ENCODE peak calls at places on chromosomes 7 and 10, in six cellular contexts. Z is SK-N-SH, I is HepG2, Q is K562, G is GM12878, P is H1. S is an unnamed sample.

GRCh38 chr10:103154464-103155299 is 38.4 kb downstream of the NT5C2 start:
- DNase-seq in Z (no peak), I (peak; percentile 66), Q (no peak), G (no peak), P (no peak), S (no peak)

GRCh38 chr7:158487546-158488224 is 99.9 kb downstream of the PTPRN2 start:
- DNase-seq in Z (no peak), I (no peak), Q (no peak), G (no peak), P (no peak), S (no peak)

GRCh38 chr7:1961776-1962276 is 270.9 kb downstream of the MAD1L1 start:
- DNase-seq in Z (no peak), I (no peak), Q (peak; percentile 27), G (peak; percentile 64), P (no peak), S (no peak)

GRCh38 chr10:52322941-52323340 is 8.9 kb downstream of the DKK1 start:
- DNase-seq in Z (no peak), I (no peak), Q (no peak), G (no peak), P (no peak), S (no peak)

GRCh38 chr7:143387156-143387975 is 6.2 kb downstream of the ZYX start:
- DNase-seq in Z (no peak), I (no peak), Q (peak; percentile 42), G (no peak), P (peak; percentile 62), S (no peak)

GRCh38 chr10:54985732-54986131 is 184.7 kb upstream of the PCDH15 start:
- DNase-seq in Z (peak; percentile 8), I (peak; percentile 37), Q (peak; percentile 7), G (no peak), P (no peak), S (no peak)

GRCh38 chr10:106424076-106424475 is 740.4 kb downstream of the SORCS1 start:
- DNase-seq in Z (no peak), I (no peak), Q (no peak), G (no peak), P (no peak), S (no peak)

GRCh38 chr7:129438839-129439640 is 4.8 kb downstream of the STRIP2 start:
- DNase-seq in Z (no peak), I (peak; percentile 6), Q (peak; percentile 96), G (no peak), P (no peak), S (no peak)

GRCh38 chr7:66880009-66880554 is 40.9 kb upstream of the TMEM248 start:
- DNase-seq in Z (no peak), I (no peak), Q (no peak), G (no peak), P (no peak), S (no peak)

DNA sequence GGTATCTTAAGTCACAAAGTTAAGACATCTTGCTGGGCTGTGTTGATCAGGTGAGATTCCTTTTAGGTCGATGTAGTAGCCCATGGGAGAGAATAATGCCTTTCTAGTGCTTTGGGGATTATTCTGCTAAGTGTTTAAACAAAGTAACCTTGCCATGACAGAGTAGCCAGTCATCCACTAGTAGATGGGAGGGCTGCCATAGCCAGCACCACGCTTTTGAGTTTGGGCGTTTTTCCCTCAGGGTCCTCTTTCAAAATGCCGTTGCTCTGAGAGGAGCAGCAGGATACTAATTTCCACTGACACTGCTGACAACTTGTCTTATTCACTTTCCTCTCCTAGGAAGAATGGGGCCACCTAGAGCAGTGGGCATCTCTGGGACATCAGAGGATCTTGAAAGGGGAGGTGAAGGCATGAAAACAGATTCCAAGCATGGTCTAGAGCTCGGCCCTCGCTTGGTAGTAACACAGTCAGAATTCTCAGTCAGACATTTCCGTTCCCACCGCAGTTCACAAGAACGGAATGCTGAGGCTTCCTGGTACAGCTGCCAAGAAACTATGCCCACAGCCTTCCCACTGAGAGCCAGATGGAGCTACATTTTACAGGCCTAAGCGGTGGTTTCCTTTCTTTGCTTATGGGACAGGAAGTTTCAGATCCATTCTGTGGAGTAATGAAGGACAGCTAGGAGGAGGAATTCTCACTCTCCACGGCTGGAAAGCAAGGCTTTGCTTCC is 15.3 kb upstream of the RSU1 start:
- DNase-seq in Z (no peak), I (no peak), Q (no peak), G (no peak), P (no peak), S (no peak)
- TF ChIP-seq GABPA in Z (peak; percentile 54), I (no peak), Q (no peak), G (no peak), P (no peak), S (no peak)

GRCh38 chr7:7701513-7701912 is 16.9 kb downstream of the RPA3 start:
- DNase-seq in Z (peak; percentile 34), I (no peak), Q (no peak), G (no peak), P (no peak), S (no peak)

GRCh38 chr7:7699970-7700369 is 18.4 kb downstream of the RPA3 start:
- DNase-seq in Z (no peak), I (no peak), Q (no peak), G (no peak), P (no peak), S (no peak)

GRCh38 chr7:7696458-7697119 is 21.8 kb downstream of the RPA3 start:
- DNase-seq in Z (no peak), I (peak; percentile 43), Q (no peak), G (no peak), P (no peak), S (no peak)

GRCh38 chr7:7699370-7699769 is 19.0 kb downstream of the RPA3 start:
- DNase-seq in Z (no peak), I (no peak), Q (no peak), G (no peak), P (no peak), S (no peak)

DNA sequence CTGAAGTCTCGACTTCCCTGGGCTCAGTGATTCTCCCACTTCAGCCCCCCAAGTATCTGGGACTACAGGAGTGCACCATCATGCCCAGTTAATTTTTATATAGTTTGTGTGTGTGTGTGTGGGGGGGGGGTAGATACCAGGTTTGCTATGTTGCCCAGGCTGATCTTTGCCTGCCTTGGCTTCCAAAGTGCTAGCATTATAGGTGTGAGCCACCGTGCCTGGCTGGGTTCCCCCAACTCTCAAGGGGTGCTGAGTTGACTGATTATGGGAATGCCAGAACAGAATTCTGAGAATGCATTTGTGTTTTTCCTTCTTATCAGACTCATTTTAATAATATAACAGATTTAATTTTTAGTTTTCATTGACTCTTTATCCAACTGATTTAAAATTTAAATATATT is 19.5 kb downstream of the RPA3 start:
- DNase-seq in Z (no peak), I (no peak), Q (no peak), G (no peak), P (no peak), S (no peak)
- TF ChIP-seq CTCF in Z (no peak), I (no peak), Q (no peak), G (no peak), P (no peak), S (no peak)

DNA sequence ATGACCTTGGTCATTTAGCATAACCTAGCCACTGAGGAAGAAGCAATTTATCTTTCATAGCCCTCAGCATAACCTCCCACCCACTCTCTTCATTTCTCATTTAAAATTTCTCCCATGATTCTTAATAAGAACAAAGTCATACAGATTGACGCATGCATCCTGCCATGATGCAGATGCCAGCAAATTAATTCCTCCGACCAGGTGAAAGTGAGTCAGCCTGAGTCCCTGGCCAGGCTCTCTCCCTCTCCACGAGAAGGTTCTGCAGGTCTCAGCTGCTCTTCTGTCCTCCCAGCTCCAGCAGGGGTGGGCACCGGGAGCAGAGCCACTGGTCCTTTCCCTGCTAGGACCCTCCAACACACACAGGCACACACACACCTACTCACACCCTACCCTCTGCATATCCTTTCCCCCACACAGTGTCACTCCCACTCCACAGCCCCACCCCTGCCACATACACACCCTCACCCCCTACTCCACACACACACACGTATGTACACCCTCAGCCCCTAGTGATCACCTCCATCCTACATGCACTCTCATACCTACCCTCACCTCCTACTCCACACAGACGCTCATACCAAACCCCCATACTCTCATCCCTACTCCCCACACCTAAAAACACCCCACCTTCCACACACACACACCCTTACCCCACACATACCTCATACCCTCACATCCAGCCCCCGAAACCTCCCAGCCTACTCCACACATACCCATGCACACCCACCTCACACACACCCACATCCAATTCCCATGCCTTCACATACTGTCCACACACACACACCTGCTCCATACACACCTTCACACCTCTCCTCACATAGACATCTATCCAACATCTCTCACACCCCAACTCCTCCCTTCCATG is 78.0 kb downstream of the FAM13C start:
- DNase-seq in Z (peak; percentile 14), I (no peak), Q (no peak), G (no peak), P (no peak), S (no peak)
- TF ChIP-seq GABPA in Z (no peak), I (no peak), Q (no peak), G (no peak), P (no peak), S (no peak)

GRCh38 chr7:105590793-105591192 is 9.5 kb upstream of the EFCAB10 start:
- DNase-seq in Z (no peak), I (no peak), Q (no peak), G (no peak), P (no peak), S (no peak)

GRCh38 chr7:105596866-105597265 is 15.6 kb upstream of the EFCAB10 start:
- DNase-seq in Z (no peak), I (no peak), Q (no peak), G (no peak), P (peak; percentile 39), S (no peak)

GRCh38 chr7:105591522-105591921 is 10.2 kb upstream of the EFCAB10 start:
- DNase-seq in Z (no peak), I (no peak), Q (no peak), G (no peak), P (no peak), S (no peak)

GRCh38 chr7:105589221-105590077 is 8.2 kb upstream of the EFCAB10 start:
- DNase-seq in Z (peak; percentile 88), I (peak; percentile 66), Q (peak; percentile 64), G (peak; percentile 66), P (no peak), S (peak; percentile 69)

DNA sequence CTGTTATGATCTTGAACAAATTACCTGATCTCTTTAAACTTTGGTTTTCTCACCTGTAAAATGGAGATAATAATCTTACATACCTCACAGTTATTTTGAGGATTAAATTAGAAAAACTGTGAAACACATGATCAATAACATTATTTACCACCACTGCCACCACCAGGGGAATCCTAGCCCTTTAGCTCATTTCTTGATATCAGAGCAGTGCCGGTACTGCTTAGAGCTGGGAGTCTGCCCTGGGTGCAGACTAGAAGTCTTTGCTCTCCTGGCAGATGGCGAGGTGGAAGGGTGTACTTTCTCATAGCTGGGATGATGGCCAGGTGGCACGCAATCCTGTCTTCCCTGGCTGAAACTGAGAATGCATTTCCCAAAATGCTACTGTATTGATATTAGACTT is 12.7 kb upstream of the EFCAB10 start:
- DNase-seq in Z (no peak), I (no peak), Q (no peak), G (no peak), P (peak; percentile 42), S (no peak)
- TF ChIP-seq CTCF in Z (no peak), I (no peak), Q (no peak), G (peak; percentile 12), P (no peak), S (no peak)

GRCh38 chr10:84540617-84541288 is 212.4 kb downstream of the CCSER2 start:
- DNase-seq in Z (no peak), I (peak; percentile 47), Q (peak; percentile 78), G (no peak), P (peak; percentile 95), S (no peak)
- TF ChIP-seq GABPA in Z (no peak), I (no peak), Q (no peak), G (no peak), P (no peak), S (no peak)

GRCh38 chr10:115572740-115573455 is 479.7 kb downstream of the ATRNL1 start:
- DNase-seq in Z (peak; percentile 12), I (no peak), Q (no peak), G (no peak), P (peak; percentile 61), S (no peak)
- TF ChIP-seq CTCF in Z (peak; percentile 50), I (peak; percentile 30), Q (no peak), G (peak; percentile 40), P (peak; percentile 57), S (peak; percentile 47)